ENCODE peak calls at places on chromosomes 3 and 15, in nine cellular contexts. Z is cardiac muscle cell, D is endothelial cell, J is RWPE1, G is glutamatergic neuron, X is GM12865, F is BJ, V is AG09319, N is Caco-2. S is an unnamed sample.

GRCh38 chr3:152269423-152270144 is 855 bp downstream of the MBNL1 start:
- DNase-seq in Z (peak), J (peak), D (no peak), G (no peak), V (peak), X (peak), F (peak), N (peak), S (no peak)

GRCh38 chr3:117454928-117455327 is 745.3 kb downstream of the TUSC7 start:
- DNase-seq in G (no peak), F (no peak), N (no peak), Z (no peak), X (no peak), D (no peak), J (no peak), V (no peak), S (no peak)

GRCh38 chr15:67105065-67105951 is 39.9 kb downstream of the SMAD3 start:
- DNase-seq in V (peak), D (no peak), J (peak), X (no peak), N (no peak), F (peak), G (peak), Z (no peak), S (peak)

GRCh38 chr15:90839187-90840071 is 29.0 kb upstream of the FURIN start:
- DNase-seq in X (peak), G (no peak), Z (no peak), V (no peak), N (no peak), F (no peak), D (no peak), J (peak), S (no peak)

GRCh38 chr3:142566096-142566495 is 12.4 kb downstream of the ATR start:
- DNase-seq in D (no peak), V (no peak), N (no peak), X (no peak), J (no peak), F (no peak), G (no peak), Z (no peak), S (no peak)

GRCh38 chr3:138774529-138775253 is 60.0 kb downstream of the PIK3CB start:
- DNase-seq in D (no peak), F (peak), Z (peak), G (no peak), X (peak), J (peak), N (no peak), V (peak), S (peak)

GRCh38 chr15:92612891-92613290 is 42.7 kb downstream of the FAM174B start:
- DNase-seq in N (no peak), X (no peak), D (no peak), G (no peak), J (no peak), Z (no peak), F (no peak), V (no peak), S (no peak)

GRCh38 chr3:150349314-150350097 is 58.6 kb upstream of the TSC22D2 start:
- DNase-seq in N (no peak), D (no peak), X (no peak), J (no peak), V (no peak), F (no peak), G (no peak), Z (peak), S (no peak)

GRCh38 chr3:50632450-50632849 is 15.5 kb downstream of the MAPKAPK3 start:
- DNase-seq in V (no peak), X (no peak), G (no peak), Z (no peak), F (no peak), N (no peak), J (no peak), D (no peak), S (no peak)

GRCh38 chr3:72763751-72764440 is 84.3 kb downstream of the SHQ1 start:
- DNase-seq in N (no peak), J (no peak), V (no peak), F (no peak), Z (peak), G (no peak), D (no peak), X (no peak), S (no peak)

GRCh38 chr15:25863067-25863967 is at the start of gene ATP10A:
- DNase-seq in Z (peak), D (peak), X (no peak), N (no peak), J (no peak), G (peak), V (no peak), F (no peak), S (no peak)

GRCh38 chr15:25862469-25863066 is 559 bp downstream of the ATP10A start:
- DNase-seq in V (no peak), J (no peak), X (no peak), D (no peak), F (no peak), G (no peak), N (no peak), Z (peak), S (no peak)

GRCh38 chr15:25863968-25864580 is 947 bp upstream of the ATP10A start:
- DNase-seq in G (no peak), X (no peak), Z (no peak), F (no peak), N (no peak), J (no peak), V (no peak), D (no peak), S (no peak)

GRCh38 chr15:25860885-25861866 is 2.0 kb downstream of the ATP10A start:
- DNase-seq in G (no peak), J (no peak), X (no peak), F (no peak), D (no peak), Z (no peak), N (no peak), V (no peak), S (no peak)

DNA sequence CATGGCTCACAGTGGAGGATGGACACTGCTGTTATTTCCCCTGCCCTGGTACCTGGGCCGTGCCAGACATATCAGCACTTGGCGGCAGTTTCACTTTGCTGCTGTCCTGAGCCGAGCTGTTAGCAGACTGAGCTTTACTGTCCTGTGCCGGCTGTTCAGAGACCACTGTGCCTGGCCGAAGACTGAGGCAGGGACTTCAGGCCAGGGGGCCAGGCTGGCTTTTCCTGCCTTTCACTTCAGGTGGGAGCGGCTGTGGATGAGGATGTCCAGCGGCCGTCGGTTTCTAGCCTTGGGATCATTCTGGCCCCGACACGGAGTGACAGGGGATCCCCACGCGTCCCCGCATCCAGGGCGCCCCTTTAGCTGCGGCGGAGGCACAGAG is 1.0 kb downstream of the ATP10A start:
- DNase-seq in N (no peak), F (no peak), Z (no peak), J (no peak), D (no peak), X (no peak), V (no peak), G (no peak), S (no peak)
- TF ChIP-seq CTCF in N (no peak), F (no peak), Z (no peak), J (no peak), D (no peak), X (no peak), V (no peak), G (no peak), S (no peak)

DNA sequence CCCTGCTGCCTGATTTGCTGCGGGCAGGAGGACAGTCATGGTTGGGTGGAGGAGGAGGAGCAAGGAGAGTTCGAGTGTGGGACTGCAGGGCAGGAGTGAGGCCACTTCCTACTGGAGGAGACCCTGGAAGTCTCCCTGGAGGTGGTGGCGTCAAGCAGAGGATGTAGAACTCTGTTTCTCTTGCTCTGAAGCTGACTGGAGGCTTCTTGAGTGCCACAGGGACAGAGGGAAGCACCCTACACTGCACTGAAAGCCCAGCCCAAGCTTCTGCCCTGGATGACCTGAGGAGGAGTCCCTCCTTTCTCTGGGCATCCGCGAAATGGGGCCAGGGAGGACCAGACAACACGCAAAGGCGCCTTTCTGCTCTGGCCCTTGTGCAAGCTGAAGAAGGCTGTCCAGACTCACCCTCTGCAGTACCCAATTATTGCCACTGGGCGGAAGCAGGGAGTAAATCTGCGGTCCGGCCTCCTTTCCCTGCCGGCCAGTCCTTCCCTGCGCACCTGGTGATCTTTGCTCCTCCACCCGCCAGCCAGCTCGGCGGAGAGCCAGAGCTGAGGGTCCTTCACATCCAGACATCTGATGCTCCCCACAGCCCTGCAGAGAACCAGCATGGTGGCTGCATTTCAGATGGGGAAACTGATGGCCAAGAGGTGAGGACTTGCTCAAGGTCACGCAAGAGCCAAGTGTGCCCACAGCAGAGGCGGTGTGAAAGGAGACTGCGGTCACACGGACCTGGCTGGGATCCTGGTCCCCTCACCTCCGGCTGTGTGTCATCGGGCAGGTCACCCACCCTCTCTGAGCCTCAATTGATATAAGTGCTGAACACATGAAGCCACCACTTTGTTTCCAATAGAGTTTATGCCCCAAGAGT is 207.1 kb downstream of the TBC1D2B start:
- DNase-seq in G (peak), F (no peak), V (peak), J (peak), X (peak), D (peak), N (peak), Z (peak), S (no peak)
- TF ChIP-seq CTCF in G (peak), F (peak), V (peak), J (peak), X (peak), D (peak), N (peak), Z (peak), S (peak)

GRCh38 chr3:123429362-123430125 is 19.3 kb downstream of the ADCY5 start:
- DNase-seq in J (no peak), N (no peak), Z (no peak), F (no peak), V (no peak), G (no peak), X (no peak), D (no peak), S (no peak)
- TF ChIP-seq CTCF in J (no peak), N (no peak), Z (no peak), F (no peak), V (no peak), G (no peak), X (no peak), D (no peak), S (no peak)

GRCh38 chr15:68564173-68564572 is 14.6 kb upstream of the CORO2B start:
- DNase-seq in X (no peak), J (no peak), G (no peak), V (no peak), N (no peak), Z (no peak), D (no peak), F (no peak), S (no peak)

GRCh38 chr15:68560501-68561113 is 18.2 kb upstream of the CORO2B start:
- DNase-seq in Z (no peak), V (no peak), F (no peak), J (no peak), X (no peak), N (no peak), D (no peak), G (peak), S (no peak)

GRCh38 chr15:68559342-68560310 is 19.2 kb upstream of the CORO2B start:
- DNase-seq in F (no peak), Z (peak), V (no peak), N (peak), G (peak), J (peak), D (peak), X (peak), S (no peak)

GRCh38 chr15:68561146-68561545 is 17.6 kb upstream of the CORO2B start:
- DNase-seq in G (peak), Z (no peak), F (no peak), V (no peak), X (no peak), N (no peak), D (no peak), J (no peak), S (no peak)

GRCh38 chr15:68561901-68562300 is 16.9 kb upstream of the CORO2B start:
- DNase-seq in V (no peak), F (no peak), J (no peak), G (peak), X (no peak), Z (no peak), D (no peak), N (no peak), S (no peak)
- TF ChIP-seq CTCF in V (no peak), F (no peak), J (no peak), G (no peak), X (no peak), Z (no peak), D (no peak), N (no peak), S (no peak)

GRCh38 chr3:57961828-57962447 is 46.3 kb upstream of the FLNB start:
- DNase-seq in F (no peak), X (peak), V (no peak), N (peak), D (no peak), G (no peak), Z (no peak), J (no peak), S (no peak)
- TF ChIP-seq CTCF in F (peak), X (peak), V (peak), N (no peak), D (peak), G (no peak), Z (peak), J (no peak), S (peak)

DNA sequence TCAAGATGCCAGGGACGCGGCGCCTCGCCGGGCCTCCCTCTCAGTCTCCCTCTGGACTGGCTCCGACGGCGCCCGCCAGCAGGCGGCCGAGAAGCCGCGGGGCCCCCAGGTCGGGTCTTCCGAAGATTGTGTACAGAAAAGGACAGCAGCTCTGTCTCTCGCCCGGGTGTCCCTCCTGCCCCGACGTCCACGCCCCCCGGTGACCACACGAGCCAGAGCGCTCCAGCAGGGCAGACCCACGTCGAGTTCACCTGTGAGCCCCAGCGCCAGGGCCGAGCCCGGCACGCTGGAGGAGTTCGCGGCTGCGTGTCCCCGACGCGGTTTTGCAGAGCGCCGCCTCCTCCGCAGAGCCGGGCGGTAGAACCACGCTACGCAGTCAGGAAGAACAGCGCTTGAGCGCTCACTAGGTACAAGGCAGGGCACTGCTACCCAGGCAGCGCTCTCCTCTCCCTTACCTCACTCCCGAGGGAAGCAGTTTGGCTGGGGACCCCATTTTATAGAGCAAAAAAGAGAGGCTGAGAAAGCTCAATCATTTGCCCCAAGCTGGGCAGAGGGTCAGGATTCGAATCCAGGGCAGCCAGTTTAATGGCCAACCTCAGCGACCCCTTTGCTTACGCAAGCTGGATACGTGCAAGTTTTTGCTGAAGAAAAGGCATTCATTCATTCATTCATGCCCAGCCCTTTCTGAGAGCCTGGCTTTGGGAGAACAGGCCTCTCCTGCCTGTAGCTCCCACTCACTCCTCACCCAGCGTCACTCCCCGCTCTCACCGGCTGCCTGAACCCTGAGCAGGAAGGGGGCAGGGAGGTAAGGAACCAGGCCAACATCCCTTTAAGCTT is 3.0 kb upstream of the TLE3 start:
- DNase-seq in V (no peak), F (no peak), N (peak), J (no peak), G (peak), X (peak), D (peak), Z (peak), S (no peak)
- TF ChIP-seq CTCF in V (peak), F (peak), N (peak), J (peak), G (peak), X (peak), D (peak), Z (peak), S (peak)

DNA sequence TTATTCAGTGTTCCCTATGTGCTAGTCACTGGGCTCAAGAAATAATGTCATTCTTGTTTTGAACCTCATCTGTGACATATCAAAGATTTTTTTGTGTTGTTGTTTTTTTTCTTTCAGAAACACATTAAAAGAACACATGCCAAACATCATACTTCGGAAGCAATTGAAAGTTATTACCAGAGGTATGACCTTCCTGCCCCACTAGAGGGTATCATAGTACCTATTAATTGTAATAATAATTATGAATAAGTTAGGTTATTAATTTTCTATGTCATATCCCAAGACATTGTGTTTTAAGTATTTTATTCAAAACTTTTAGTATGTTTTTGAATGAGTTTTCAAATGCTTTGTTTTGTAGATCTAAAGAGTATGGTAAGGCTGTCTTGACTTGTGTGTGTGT is 65.7 kb downstream of the CDIN1 start:
- DNase-seq in V (no peak), N (no peak), X (no peak), F (no peak), D (no peak), J (peak), Z (no peak), G (no peak), S (no peak)
- TF ChIP-seq CTCF in V (peak), N (peak), X (no peak), F (peak), D (no peak), J (no peak), Z (peak), G (no peak), S (peak)

GRCh38 chr3:45033799-45034198 is 7.7 kb downstream of the CLEC3B start:
- DNase-seq in F (no peak), D (no peak), V (no peak), Z (no peak), X (no peak), G (no peak), J (no peak), N (no peak), S (no peak)

GRCh38 chr3:45032113-45032512 is 6.0 kb downstream of the CLEC3B start:
- DNase-seq in G (no peak), D (no peak), Z (no peak), N (no peak), X (no peak), V (no peak), F (no peak), J (no peak), S (no peak)

GRCh38 chr3:45034612-45035252 is 8.6 kb downstream of the CLEC3B start:
- DNase-seq in V (no peak), N (no peak), X (peak), D (no peak), J (no peak), G (no peak), Z (no peak), F (no peak), S (no peak)

GRCh38 chr3:45038096-45038455 is 12.0 kb downstream of the CLEC3B start:
- DNase-seq in G (no peak), D (no peak), N (no peak), X (no peak), Z (no peak), J (no peak), F (no peak), V (no peak), S (no peak)

GRCh38 chr3:45035441-45036301 is 9.6 kb downstream of the CLEC3B start:
- DNase-seq in Z (peak), V (no peak), N (no peak), D (peak), F (no peak), X (no peak), G (peak), J (no peak), S (no peak)
- TF ChIP-seq CTCF in Z (no peak), V (no peak), N (no peak), D (no peak), F (no peak), X (no peak), G (no peak), J (no peak), S (no peak)

DNA sequence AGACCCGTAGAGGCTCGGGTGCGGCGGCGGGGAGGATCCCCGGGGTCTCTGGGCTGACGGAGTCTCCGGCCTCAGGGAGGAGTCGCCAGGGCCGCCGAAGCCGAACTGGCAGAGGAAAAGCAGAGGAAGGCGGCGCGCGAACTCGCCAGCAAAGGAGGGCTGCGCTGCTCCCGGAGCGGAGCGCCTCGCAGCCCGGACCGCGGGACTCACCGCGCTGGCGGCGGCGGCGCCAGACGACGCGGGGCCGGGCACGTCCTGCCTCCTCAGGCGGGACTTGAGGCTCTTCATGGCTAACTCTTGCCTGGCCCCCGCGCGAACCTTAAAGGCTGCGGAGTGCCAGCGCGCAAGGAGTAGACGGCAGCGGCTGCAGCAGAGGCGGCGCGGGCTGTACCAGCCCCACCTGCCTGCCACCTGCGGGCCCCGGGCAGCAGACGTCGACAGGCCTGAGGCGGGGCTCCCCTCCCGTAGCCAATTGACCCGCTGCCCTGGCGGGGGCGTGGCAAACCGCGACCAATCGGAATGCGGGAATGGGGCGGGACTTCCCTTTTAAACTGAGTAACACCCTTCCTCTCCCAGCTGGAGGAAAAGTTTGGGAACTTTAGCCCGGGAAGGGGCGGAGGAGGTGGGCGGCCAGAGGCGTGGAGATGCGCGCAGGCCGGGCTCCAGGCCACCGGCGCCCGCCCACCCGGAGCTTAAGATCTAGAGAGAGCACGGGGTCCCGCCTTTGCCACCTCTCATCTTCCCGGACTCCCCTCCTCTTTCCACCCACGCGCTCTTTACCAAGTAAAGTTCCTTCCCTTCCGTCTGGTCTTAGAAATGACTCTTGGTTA is at the start of gene UACA:
- DNase-seq in G (peak), J (peak), V (peak), N (peak), F (peak), Z (peak), D (peak), X (peak), S (no peak)
- TF ChIP-seq CTCF in G (no peak), J (no peak), V (no peak), N (no peak), F (no peak), Z (no peak), D (no peak), X (no peak), S (no peak)